ENCODE peak calls at places on chromosomes 3 and 15, in eight cellular contexts. H is psoas muscle, A is endothelial cell, S is OCI-M1, O is Kasumi-1, F is G401, I is NCI-H2029, V is uterus. P is an unnamed sample.

GRCh38 chr3:85081191-85081895 is 122.6 kb downstream of the CADM2 start:
- DNase-seq in A (no peak), O (no peak), V (no peak), S (no peak), I (peak), H (no peak), F (peak), P (no peak)

GRCh38 chr15:88187195-88187594 is 69.3 kb downstream of the NTRK3 start:
- DNase-seq in H (no peak), I (no peak), V (peak), F (peak), S (no peak), O (no peak), A (no peak), P (no peak)

GRCh38 chr3:153338487-153338886 is 176.5 kb downstream of the RAP2B start:
- DNase-seq in I (no peak), A (no peak), F (no peak), V (no peak), S (no peak), H (no peak), O (no peak), P (no peak)

GRCh38 chr15:31840849-31841476 is 189.4 kb upstream of the CHRNA7 start:
- DNase-seq in H (no peak), F (peak), S (no peak), I (no peak), V (no peak), A (no peak), O (no peak), P (no peak)

GRCh38 chr15:76168237-76168984 is 108.6 kb downstream of the TMEM266 start:
- DNase-seq in A (no peak), F (no peak), O (no peak), S (no peak), H (peak), I (no peak), V (no peak), P (no peak)

GRCh38 chr15:60483042-60483441 is 4.1 kb upstream of the ICE2 start:
- DNase-seq in O (no peak), S (no peak), H (no peak), A (no peak), V (no peak), I (no peak), F (no peak), P (no peak)

GRCh38 chr3:52291508-52292181 is 4.0 kb downstream of the GLYCTK start:
- DNase-seq in A (peak), H (no peak), V (no peak), F (peak), I (no peak), S (peak), O (peak), P (no peak)

GRCh38 chr15:101310163-101310480 is 15.1 kb upstream of the SNRPA1 start:
- DNase-seq in H (no peak), O (no peak), S (no peak), F (no peak), I (no peak), V (peak), A (no peak), P (no peak)

GRCh38 chr15:74196175-74196574 is 6.4 kb downstream of the STRA6 start:
- DNase-seq in I (peak), A (no peak), S (no peak), O (no peak), V (peak), H (no peak), F (no peak), P (no peak)

GRCh38 chr15:44038801-44039200 is 156.3 kb downstream of the FRMD5 start:
- DNase-seq in S (no peak), I (no peak), V (no peak), O (no peak), F (no peak), A (no peak), H (no peak), P (no peak)

GRCh38 chr3:116129187-116129945 is 315.9 kb downstream of the LSAMP start:
- DNase-seq in O (no peak), F (peak), S (no peak), V (no peak), H (no peak), I (peak), A (no peak), P (peak)

GRCh38 chr3:88033806-88034205 is 25.0 kb downstream of the CGGBP1 start:
- DNase-seq in O (no peak), F (no peak), I (no peak), H (no peak), S (peak), V (no peak), A (no peak), P (no peak)

GRCh38 chr15:55770261-55770660 is 27.3 kb upstream of the PRTG start:
- DNase-seq in F (no peak), I (no peak), V (no peak), S (no peak), H (no peak), O (no peak), A (no peak), P (no peak)

GRCh38 chr3:152491922-152492321 is 223.2 kb downstream of the MBNL1 start:
- DNase-seq in S (no peak), I (no peak), A (no peak), O (no peak), H (no peak), F (no peak), V (no peak), P (no peak)

P was measured in DMS153.